ENCODE peak calls at places on chromosome 6, in four cellular contexts. A, D, E and O are unnamed samples.

GRCh38 chr6:87705070-87705691 is 3.1 kb upstream of the AKIRIN2 start:
- DNase-seq in E (no peak), D (no peak), A (no peak), O (peak; percentile 27)

GRCh38 chr6:41698350-41698781 is 37.0 kb downstream of the TFEB start:
- DNase-seq in E (peak; percentile 93), A (peak; percentile 95), D (no peak), O (peak; percentile 79)

GRCh38 chr6:38182426-38182825 is 362.9 kb downstream of the ZFAND3 start:
- DNase-seq in A (no peak), E (no peak), D (no peak), O (no peak)

GRCh38 chr6:140774080-140774505 is 1358.6 kb upstream of the GJE1 start:
- DNase-seq in A (peak; percentile 57), D (no peak), E (peak; percentile 76), O (peak; percentile 88)

GRCh38 chr6:11854418-11855165 is 76.0 kb upstream of the ADTRP start:
- DNase-seq in E (peak; percentile 52), A (peak; percentile 70), D (peak; percentile 66), O (peak; percentile 82)

GRCh38 chr6:127343753-127344659 is 597 bp upstream of the ECHDC1 start:
- DNase-seq in A (no peak), E (peak; percentile 45), D (peak; percentile 12), O (peak; percentile 66)

GRCh38 chr6:46838033-46838432 is 44.8 kb downstream of the MEP1A start:
- DNase-seq in D (no peak), A (no peak), E (no peak), O (no peak)

GRCh38 chr6:37449984-37450383 is 17.0 kb downstream of the CMTR1 start:
- DNase-seq in D (no peak), E (no peak), A (no peak), O (no peak)

GRCh38 chr6:125658759-125659431 is 90.5 kb upstream of the HEY2 start:
- DNase-seq in A (no peak), D (no peak), E (peak; percentile 14), O (peak; percentile 21)

GRCh38 chr6:125828476-125829039 is 37.8 kb downstream of the NCOA7 start:
- DNase-seq in D (no peak), A (no peak), E (no peak), O (no peak)

GRCh38 chr6:107800564-107801164 is 23.4 kb downstream of the SCML4 start:
- DNase-seq in A (no peak), E (peak; percentile 13), D (no peak), O (peak; percentile 11)

GRCh38 chr6:117829594-117830319 is 77.3 kb upstream of the SLC35F1 start:
- DNase-seq in A (no peak), D (peak; percentile 15), E (peak; percentile 32), O (peak; percentile 30)

GRCh38 chr6:140320081-140320798 is 945.8 kb upstream of the CITED2 start:
- DNase-seq in A (no peak), E (no peak), D (no peak), O (peak; percentile 20)

GRCh38 chr6:162907876-162908481 is 180.2 kb downstream of the PACRG start:
- DNase-seq in A (peak; percentile 35), E (peak; percentile 74), D (no peak), O (peak; percentile 59)

GRCh38 chr6:1127597-1128288 is 184.2 kb upstream of the FOXQ1 start:
- DNase-seq in E (no peak), D (no peak), A (no peak), O (no peak)

GRCh38 chr6:162070639-162071038 is 656.9 kb downstream of the PRKN start:
- DNase-seq in E (no peak), A (no peak), D (no peak), O (no peak)

GRCh38 chr6:169800668-169801395 is 49.4 kb downstream of the ERMARD start:
- DNase-seq in E (peak; percentile 47), D (peak; percentile 53), A (peak; percentile 56), O (peak; percentile 34)

GRCh38 chr6:16286151-16286522 is 47.8 kb downstream of the GMPR start:
- DNase-seq in D (peak; percentile 27), E (peak; percentile 61), A (peak; percentile 21), O (peak; percentile 24)

GRCh38 chr6:33716379-33716778 is 4.9 kb upstream of the UQCC2 start:
- DNase-seq in A (no peak), E (no peak), D (peak; percentile 88), O (no peak)

GRCh38 chr6:137056121-137056880 is 11.5 kb upstream of the IL20RA start:
- DNase-seq in A (no peak), E (no peak), D (no peak), O (no peak)

GRCh38 chr6:44452725-44453124 is 65.2 kb downstream of the CDC5L start:
- DNase-seq in D (no peak), E (peak; percentile 72), A (peak; percentile 87), O (peak; percentile 73)

GRCh38 chr6:166958926-166959861 is 2.8 kb upstream of the RNASET2 start:
- DNase-seq in A (no peak), D (no peak), E (peak; percentile 39), O (no peak)

GRCh38 chr6:7085911-7086310 is 21.9 kb upstream of the RREB1 start:
- DNase-seq in A (peak; percentile 10), E (peak; percentile 15), D (peak; percentile 60), O (no peak)

GRCh38 chr6:29759457-29759856 is 36.2 kb downstream of the HLA-F start:
- DNase-seq in D (no peak), A (no peak), E (no peak), O (no peak)

GRCh38 chr6:155344341-155345006 is 30.2 kb upstream of the TFB1M start:
- DNase-seq in D (no peak), E (no peak), A (no peak), O (no peak)

GRCh38 chr6:49632712-49633111 is 3.9 kb downstream of the RHAG start:
- DNase-seq in E (no peak), A (no peak), D (no peak), O (no peak)

GRCh38 chr6:84657486-84657885 is 106.9 kb downstream of the TBX18 start:
- DNase-seq in A (peak; percentile 31), D (no peak), E (no peak), O (peak; percentile 4)

GRCh38 chr6:44107017-44107416 is 20.2 kb downstream of the MRPL14 start:
- DNase-seq in D (no peak), A (no peak), E (no peak), O (no peak)

GRCh38 chr6:26199057-26199772 is 112.0 kb downstream of the HFE start:
- DNase-seq in A (peak; percentile 84), D (peak; percentile 53), E (peak; percentile 98), O (peak; percentile 98)

GRCh38 chr6:26202811-26203583 is 115.8 kb downstream of the HFE start:
- DNase-seq in E (no peak), D (no peak), A (no peak), O (no peak)

GRCh38 chr6:26199773-26200728 is 112.8 kb downstream of the HFE start:
- DNase-seq in D (no peak), A (no peak), E (peak; percentile 55), O (peak; percentile 42)

GRCh38 chr6:26202201-26202611 is 115.0 kb downstream of the HFE start:
- DNase-seq in E (no peak), D (no peak), A (no peak), O (no peak)

GRCh38 chr6:26200918-26201721 is 113.9 kb downstream of the HFE start:
- DNase-seq in A (no peak), D (no peak), E (no peak), O (no peak)
- H3K4me3 ChIP-seq in A (no peak overlapping the region), D (no peak overlapping the region), E (no peak overlapping the region), O (no peak overlapping the region)

GRCh38 chr6:144437105-144437504 is 152.0 kb downstream of the UTRN start:
- DNase-seq in A (no peak), D (no peak), E (no peak), O (no peak)
- TF ChIP-seq CTCF in A (no peak), D (no peak), E (no peak), O (no peak)

DNA sequence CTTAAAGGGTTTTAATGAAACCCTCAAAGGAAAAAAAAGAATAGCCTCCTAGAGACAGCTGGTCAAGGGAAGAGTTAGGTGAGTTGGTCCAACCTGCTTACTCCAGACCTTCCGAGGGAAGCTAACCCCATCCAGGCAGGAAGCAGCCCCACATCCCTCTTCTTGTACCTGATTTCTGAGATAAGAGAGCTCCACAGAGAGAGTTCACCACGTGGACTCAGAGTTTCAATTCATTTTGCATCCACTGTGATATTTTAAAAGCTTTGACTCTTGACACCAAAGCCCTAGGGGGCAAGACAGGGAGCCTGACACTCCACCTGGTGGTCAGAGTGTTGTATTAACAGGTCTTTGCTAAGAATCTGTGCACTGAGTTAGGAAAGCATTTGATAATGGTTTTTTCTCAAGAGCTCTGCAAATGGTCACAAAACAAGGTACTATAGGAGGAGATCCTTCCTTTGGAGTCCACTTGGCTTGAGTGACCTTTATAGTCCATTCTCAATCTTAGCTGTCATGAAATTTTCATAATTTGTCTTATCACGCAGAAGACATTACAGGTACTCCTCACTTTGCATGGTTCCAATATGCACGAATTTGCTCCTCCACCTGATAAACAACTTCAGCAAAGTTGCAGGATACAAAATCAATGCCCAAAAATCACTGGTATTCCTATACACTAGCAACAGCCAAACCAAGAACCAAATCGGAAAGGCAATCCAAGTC is 56.1 kb upstream of the RIPOR2 start:
- DNase-seq in E (peak; percentile 70), D (peak; percentile 53), A (no peak), O (peak; percentile 43)
- H3K4me3 ChIP-seq in E (no peak overlapping the region), D (no peak overlapping the region), A (no peak overlapping the region), O (no peak overlapping the region)

GRCh38 chr6:131197716-131198115 is 62.4 kb downstream of the AKAP7 start:
- DNase-seq in E (no peak), A (no peak), D (no peak), O (no peak)

DNA sequence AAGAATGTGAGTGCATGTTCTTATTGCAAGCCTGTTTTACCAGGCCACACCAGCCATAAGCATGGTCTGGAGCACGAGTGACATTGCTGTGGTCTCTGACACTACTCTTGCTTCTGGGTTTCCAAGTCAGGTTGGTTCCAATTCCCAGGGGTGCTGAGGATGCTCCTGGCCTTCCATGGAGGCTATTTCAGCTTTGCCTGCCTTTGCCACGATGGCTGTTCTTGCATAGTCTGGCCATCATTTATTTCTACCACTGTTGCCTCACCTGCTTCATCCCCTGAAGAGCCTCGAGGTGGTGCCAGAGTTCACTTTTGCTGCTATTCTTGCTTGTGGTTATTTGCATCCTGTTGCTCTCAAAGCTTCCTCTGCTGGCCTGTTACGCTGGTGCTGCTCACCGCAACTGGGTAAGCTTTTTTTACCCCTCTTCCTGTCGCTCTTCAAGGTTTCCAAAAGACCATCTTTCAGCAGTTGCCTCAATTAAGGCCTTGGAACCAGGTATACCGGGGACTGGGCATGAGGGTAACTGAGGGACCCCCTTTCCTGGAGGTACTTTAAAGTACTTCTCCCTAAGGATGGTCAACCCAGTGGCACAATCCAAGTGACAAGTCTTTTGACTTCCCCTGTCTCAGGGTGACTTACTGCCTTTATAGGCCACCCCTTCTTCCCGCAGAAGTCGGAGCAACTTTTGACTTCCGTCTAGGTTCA is 64.5 kb downstream of the AKAP7 start:
- DNase-seq in D (peak; percentile 34), A (peak; percentile 47), E (no peak), O (peak; percentile 63)
- TF ChIP-seq CTCF in D (peak; percentile 40), A (peak; percentile 77), E (no peak), O (peak; percentile 74)

GRCh38 chr6:160110724-160111123 is 10.9 kb upstream of the SLC22A1 start:
- DNase-seq in A (peak; percentile 59), D (no peak), E (no peak), O (peak; percentile 7)
- H3K4me3 ChIP-seq in A (no peak overlapping the region), D (no peak overlapping the region), E (no peak overlapping the region), O (no peak overlapping the region)